ENCODE peak calls at places on chromosomes 11 and 22, in seven cellular contexts. One of them, this sample, is unnamed.

GRCh38 chr11:126443120-126443519 is 87.6 kb downstream of the ST3GAL4 start:
- DNase-seq in colonic mucosa: no peak
- DNase-seq in mucosa of descending colon: no peak
- DNase-seq in body of pancreas: no peak
- DNase-seq in astrocyte of the spinal cord: no peak
- DNase-seq in Karpas-422: no peak
- DNase-seq in upper lobe of right lung: no peak
- DNase-seq in this sample: no peak

GRCh38 chr11:29282088-29282487 is 734.7 kb downstream of the KCNA4 start:
- DNase-seq in body of pancreas: no peak
- DNase-seq in Karpas-422: no peak
- DNase-seq in astrocyte of the spinal cord: peak
- DNase-seq in colonic mucosa: no peak
- DNase-seq in mucosa of descending colon: no peak
- DNase-seq in upper lobe of right lung: no peak
- DNase-seq in this sample: no peak

GRCh38 chr11:122505304-122506006 is 150.1 kb upstream of the UBASH3B start:
- DNase-seq in upper lobe of right lung: peak
- DNase-seq in body of pancreas: peak
- DNase-seq in colonic mucosa: peak
- DNase-seq in Karpas-422: peak
- DNase-seq in astrocyte of the spinal cord: peak
- DNase-seq in mucosa of descending colon: peak
- DNase-seq in this sample: no peak

GRCh38 chr11:120179071-120179672 is 31.7 kb upstream of the OAF start:
- DNase-seq in upper lobe of right lung: peak
- DNase-seq in astrocyte of the spinal cord: no peak
- DNase-seq in mucosa of descending colon: no peak
- DNase-seq in Karpas-422: no peak
- DNase-seq in colonic mucosa: peak
- DNase-seq in body of pancreas: no peak
- DNase-seq in this sample: no peak

GRCh38 chr22:25557218-25557617 is 7.3 kb upstream of the GRK3 start:
- DNase-seq in body of pancreas: no peak
- DNase-seq in mucosa of descending colon: no peak
- DNase-seq in astrocyte of the spinal cord: no peak
- DNase-seq in upper lobe of right lung: no peak
- DNase-seq in colonic mucosa: no peak
- DNase-seq in Karpas-422: no peak
- DNase-seq in this sample: no peak

GRCh38 chr11:3849297-3849874 is 6.1 kb upstream of the STIM1 start:
- DNase-seq in Karpas-422: peak
- DNase-seq in upper lobe of right lung: no peak
- DNase-seq in colonic mucosa: peak
- DNase-seq in mucosa of descending colon: no peak
- DNase-seq in body of pancreas: peak
- DNase-seq in astrocyte of the spinal cord: peak
- DNase-seq in this sample: peak

GRCh38 chr22:39254789-39255298 is 10.1 kb upstream of the PDGFB start:
- DNase-seq in body of pancreas: no peak
- DNase-seq in astrocyte of the spinal cord: peak
- DNase-seq in upper lobe of right lung: no peak
- DNase-seq in mucosa of descending colon: no peak
- DNase-seq in colonic mucosa: no peak
- DNase-seq in Karpas-422: no peak
- DNase-seq in this sample: peak

GRCh38 chr22:26362471-26362870 is 66.6 kb upstream of the ASPHD2 start:
- DNase-seq in body of pancreas: no peak
- DNase-seq in upper lobe of right lung: no peak
- DNase-seq in mucosa of descending colon: no peak
- DNase-seq in Karpas-422: no peak
- DNase-seq in colonic mucosa: no peak
- DNase-seq in astrocyte of the spinal cord: no peak
- DNase-seq in this sample: no peak

GRCh38 chr11:129814244-129814992 is 1.2 kb upstream of the TMEM45B start:
- DNase-seq in upper lobe of right lung: no peak
- DNase-seq in body of pancreas: no peak
- DNase-seq in astrocyte of the spinal cord: no peak
- DNase-seq in colonic mucosa: no peak
- DNase-seq in Karpas-422: peak
- DNase-seq in mucosa of descending colon: no peak
- DNase-seq in this sample: peak

GRCh38 chr22:29555065-29555644 is 1.6 kb upstream of the THOC5 start:
- DNase-seq in upper lobe of right lung: no peak
- DNase-seq in body of pancreas: no peak
- DNase-seq in Karpas-422: no peak
- DNase-seq in colonic mucosa: no peak
- DNase-seq in astrocyte of the spinal cord: no peak
- DNase-seq in mucosa of descending colon: no peak
- DNase-seq in this sample: no peak

GRCh38 chr11:33227578-33228261 is 29.5 kb upstream of the HIPK3 start:
- DNase-seq in Karpas-422: no peak
- DNase-seq in body of pancreas: no peak
- DNase-seq in colonic mucosa: no peak
- DNase-seq in mucosa of descending colon: no peak
- DNase-seq in upper lobe of right lung: no peak
- DNase-seq in astrocyte of the spinal cord: no peak
- DNase-seq in this sample: no peak

GRCh38 chr11:13859986-13860385 is 102.5 kb upstream of the SPON1 start:
- DNase-seq in body of pancreas: no peak
- DNase-seq in astrocyte of the spinal cord: no peak
- DNase-seq in colonic mucosa: no peak
- DNase-seq in upper lobe of right lung: no peak
- DNase-seq in Karpas-422: no peak
- DNase-seq in mucosa of descending colon: no peak
- DNase-seq in this sample: peak

GRCh38 chr22:48199667-48200066 is 1437.2 kb downstream of the TBC1D22A start:
- DNase-seq in mucosa of descending colon: no peak
- DNase-seq in Karpas-422: no peak
- DNase-seq in astrocyte of the spinal cord: no peak
- DNase-seq in upper lobe of right lung: no peak
- DNase-seq in body of pancreas: no peak
- DNase-seq in colonic mucosa: peak
- DNase-seq in this sample: no peak

GRCh38 chr11:65132988-65133700 is 1.2 kb downstream of the SYVN1 start:
- DNase-seq in upper lobe of right lung: peak
- DNase-seq in colonic mucosa: peak
- DNase-seq in astrocyte of the spinal cord: no peak
- DNase-seq in Karpas-422: peak
- DNase-seq in mucosa of descending colon: peak
- DNase-seq in body of pancreas: peak
- DNase-seq in this sample: peak

GRCh38 chr11:9090488-9091043 is 833 bp downstream of the SCUBE2 start:
- DNase-seq in astrocyte of the spinal cord: no peak
- DNase-seq in mucosa of descending colon: no peak
- DNase-seq in upper lobe of right lung: no peak
- DNase-seq in colonic mucosa: no peak
- DNase-seq in body of pancreas: no peak
- DNase-seq in Karpas-422: no peak
- DNase-seq in this sample: no peak

GRCh38 chr22:41682033-41682807 is 6.4 kb downstream of the SNU13 start:
- DNase-seq in colonic mucosa: peak
- DNase-seq in mucosa of descending colon: peak
- DNase-seq in astrocyte of the spinal cord: peak
- DNase-seq in Karpas-422: peak
- DNase-seq in body of pancreas: peak
- DNase-seq in upper lobe of right lung: peak
- DNase-seq in this sample: peak

GRCh38 chr11:34490304-34490703 is 23.3 kb downstream of the ELF5 start:
- DNase-seq in colonic mucosa: no peak
- DNase-seq in Karpas-422: no peak
- DNase-seq in mucosa of descending colon: no peak
- DNase-seq in upper lobe of right lung: no peak
- DNase-seq in astrocyte of the spinal cord: no peak
- DNase-seq in body of pancreas: no peak
- DNase-seq in this sample: no peak
- H3K4me3 ChIP-seq in colonic mucosa: no peak
- H3K4me3 ChIP-seq in Karpas-422: no peak
- H3K4me3 ChIP-seq in mucosa of descending colon: no peak
- H3K4me3 ChIP-seq in upper lobe of right lung: no peak
- H3K4me3 ChIP-seq in astrocyte of the spinal cord: no peak
- H3K4me3 ChIP-seq in body of pancreas: no peak
- H3K4me3 ChIP-seq in this sample: no peak

GRCh38 chr22:45775062-45775461 is 103.4 kb downstream of the ATXN10 start:
- DNase-seq in astrocyte of the spinal cord: no peak
- DNase-seq in body of pancreas: no peak
- DNase-seq in upper lobe of right lung: no peak
- DNase-seq in mucosa of descending colon: no peak
- DNase-seq in colonic mucosa: no peak
- DNase-seq in Karpas-422: no peak
- DNase-seq in this sample: no peak
- H3K4me3 ChIP-seq in astrocyte of the spinal cord: no peak
- H3K4me3 ChIP-seq in body of pancreas: no peak
- H3K4me3 ChIP-seq in upper lobe of right lung: no peak
- H3K4me3 ChIP-seq in mucosa of descending colon: no peak
- H3K4me3 ChIP-seq in colonic mucosa: no peak
- H3K4me3 ChIP-seq in Karpas-422: peak
- H3K4me3 ChIP-seq in this sample: no peak

GRCh38 chr11:78065239-78065638 is 1.6 kb downstream of the THRSP start:
- DNase-seq in astrocyte of the spinal cord: no peak
- DNase-seq in colonic mucosa: no peak
- DNase-seq in upper lobe of right lung: no peak
- DNase-seq in mucosa of descending colon: no peak
- DNase-seq in body of pancreas: no peak
- DNase-seq in Karpas-422: no peak
- DNase-seq in this sample: no peak
- H3K4me3 ChIP-seq in astrocyte of the spinal cord: no peak
- H3K4me3 ChIP-seq in colonic mucosa: no peak
- H3K4me3 ChIP-seq in upper lobe of right lung: no peak
- H3K4me3 ChIP-seq in mucosa of descending colon: no peak
- H3K4me3 ChIP-seq in body of pancreas: no peak
- H3K4me3 ChIP-seq in Karpas-422: no peak
- H3K4me3 ChIP-seq in this sample: no peak

GRCh38 chr11:94128171-94128745 is 383 bp upstream of the PANX1 start:
- DNase-seq in mucosa of descending colon: peak
- DNase-seq in upper lobe of right lung: no peak
- DNase-seq in Karpas-422: peak
- DNase-seq in astrocyte of the spinal cord: no peak
- DNase-seq in body of pancreas: no peak
- DNase-seq in colonic mucosa: no peak
- DNase-seq in this sample: no peak

GRCh38 chr11:94128746-94129504 is at the start of gene PANX1:
- DNase-seq in colonic mucosa: peak
- DNase-seq in Karpas-422: peak
- DNase-seq in astrocyte of the spinal cord: peak
- DNase-seq in upper lobe of right lung: peak
- DNase-seq in mucosa of descending colon: peak
- DNase-seq in body of pancreas: peak
- DNase-seq in this sample: peak

GRCh38 chr11:94129505-94130335 is 1.1 kb downstream of the PANX1 start:
- DNase-seq in colonic mucosa: peak
- DNase-seq in body of pancreas: peak
- DNase-seq in astrocyte of the spinal cord: peak
- DNase-seq in upper lobe of right lung: no peak
- DNase-seq in Karpas-422: peak
- DNase-seq in mucosa of descending colon: peak
- DNase-seq in this sample: peak

GRCh38 chr11:94125408-94126120 is 3.1 kb upstream of the PANX1 start:
- DNase-seq in body of pancreas: no peak
- DNase-seq in mucosa of descending colon: no peak
- DNase-seq in Karpas-422: peak
- DNase-seq in upper lobe of right lung: no peak
- DNase-seq in astrocyte of the spinal cord: no peak
- DNase-seq in colonic mucosa: no peak
- DNase-seq in this sample: no peak

DNA sequence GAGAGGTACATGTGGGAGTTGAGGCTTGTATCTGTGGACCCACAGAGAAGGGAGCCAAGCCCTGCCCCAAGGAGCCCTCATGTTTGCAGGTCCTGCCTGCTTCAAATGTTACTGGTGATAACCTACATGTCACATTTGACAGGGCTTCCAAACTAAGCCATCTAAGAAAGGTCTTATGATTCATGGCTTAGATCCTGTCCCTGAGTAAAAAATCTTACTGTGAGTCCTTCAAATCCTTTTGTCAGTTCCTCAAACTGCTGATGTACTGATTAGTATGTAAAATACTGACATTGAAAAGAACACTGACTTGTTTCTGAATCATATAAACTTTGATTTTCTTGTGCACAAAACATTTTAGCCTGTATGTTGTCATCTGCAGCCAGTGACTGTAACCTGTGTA is 1.0 kb upstream of the PANX1 start:
- DNase-seq in colonic mucosa: no peak
- DNase-seq in astrocyte of the spinal cord: no peak
- DNase-seq in body of pancreas: no peak
- DNase-seq in Karpas-422: peak
- DNase-seq in upper lobe of right lung: no peak
- DNase-seq in mucosa of descending colon: no peak
- DNase-seq in this sample: no peak
- H3K4me3 ChIP-seq in colonic mucosa: peak
- H3K4me3 ChIP-seq in astrocyte of the spinal cord: peak
- H3K4me3 ChIP-seq in body of pancreas: no peak
- H3K4me3 ChIP-seq in Karpas-422: peak
- H3K4me3 ChIP-seq in upper lobe of right lung: peak
- H3K4me3 ChIP-seq in mucosa of descending colon: no peak
- H3K4me3 ChIP-seq in this sample: peak